ENCODE peak calls at places on chromosome 5, in nine cellular contexts. S is activated naive CD8-positive, alpha-beta T cell treated with anti-CD3 and anti-CD28 coated beads, Interleukin-2, amount 50 U/mL, for 24 hours; G is HuH-7; W is T-cell; Y is neural crest cell; O is HT1080; D is NCI-H524; A is bronchial epithelial cell; U is right atrium auricular region. C is an unnamed sample.

GRCh38 chr5:66742083-66742895 is 146.1 kb downstream of the MAST4 start:
- DNase-seq in S (no peak), G (peak), W (no peak), Y (no peak), O (no peak), D (no peak), A (peak), U (no peak), C (no peak)

GRCh38 chr5:33470544-33470943 is 29.8 kb downstream of the TARS1 start:
- DNase-seq in S (no peak), G (no peak), W (no peak), Y (no peak), O (peak), D (peak), A (peak), U (no peak), C (no peak)

GRCh38 chr5:145687943-145688342 is 147.2 kb downstream of the PRELID2 start:
- DNase-seq in S (no peak), G (no peak), W (no peak), Y (no peak), O (no peak), D (no peak), A (no peak), U (no peak), C (no peak)

GRCh38 chr5:93582677-93583524 is at the start of gene NR2F1:
- DNase-seq in S (no peak), G (peak), W (no peak), Y (peak), O (peak), D (peak), A (peak), U (peak), C (no peak)

GRCh38 chr5:67149933-67150523 is 46.6 kb downstream of the CD180 start:
- DNase-seq in S (no peak), G (no peak), W (no peak), Y (no peak), O (no peak), D (no peak), A (no peak), U (no peak), C (no peak)

GRCh38 chr5:93120048-93120447 is 461.0 kb downstream of the NR2F1-AS1 start:
- DNase-seq in S (no peak), G (no peak), W (no peak), Y (no peak), O (no peak), D (no peak), A (no peak), U (no peak), C (no peak)

GRCh38 chr5:115096034-115096769 is 73.5 kb downstream of the TRIM36 start:
- DNase-seq in S (no peak), G (no peak), W (no peak), Y (no peak), O (peak), D (no peak), A (no peak), U (no peak), C (no peak)

GRCh38 chr5:32445831-32446614 is 1.5 kb upstream of the ZFR start:
- DNase-seq in S (no peak), G (no peak), W (no peak), Y (no peak), O (no peak), D (no peak), A (no peak), U (no peak), C (no peak)

GRCh38 chr5:126917918-126918623 is 112.3 kb downstream of the MARCHF3 start:
- DNase-seq in S (no peak), G (no peak), W (no peak), Y (no peak), O (peak), D (peak), A (peak), U (no peak), C (peak)

GRCh38 chr5:60463179-60463868 is 236.6 kb downstream of the DEPDC1B start:
- DNase-seq in S (no peak), G (peak), W (no peak), Y (no peak), O (peak), D (no peak), A (no peak), U (no peak), C (no peak)

GRCh38 chr5:57711471-57711870 is 228.9 kb upstream of the ACTBL2 start:
- DNase-seq in S (no peak), G (no peak), W (no peak), Y (no peak), O (no peak), D (no peak), A (no peak), U (no peak), C (no peak)

GRCh38 chr5:147485046-147485445 is 24.8 kb downstream of the DPYSL3 start:
- DNase-seq in S (no peak), G (no peak), W (no peak), Y (no peak), O (no peak), D (no peak), A (no peak), U (no peak), C (no peak)

GRCh38 chr5:6632324-6632930 is 417 bp downstream of the NSUN2 start:
- DNase-seq in S (no peak), G (peak), W (no peak), Y (no peak), O (no peak), D (peak), A (peak), U (no peak), C (no peak)

GRCh38 chr5:159095218-159095617 is 4.5 kb downstream of the EBF1 start:
- DNase-seq in S (no peak), G (no peak), W (no peak), Y (no peak), O (no peak), D (no peak), A (no peak), U (no peak), C (no peak)

GRCh38 chr5:163407034-163407652 is 30.3 kb upstream of the CCNG1 start:
- DNase-seq in S (no peak), G (no peak), W (no peak), Y (no peak), O (peak), D (no peak), A (peak), U (no peak), C (no peak)

GRCh38 chr5:131195696-131196095 is 25.0 kb downstream of the LYRM7 start:
- DNase-seq in S (no peak), G (no peak), W (no peak), Y (no peak), O (no peak), D (no peak), A (no peak), U (no peak), C (no peak)

GRCh38 chr5:152593388-152593787 is 188.3 kb upstream of the NMUR2 start:
- DNase-seq in S (no peak), G (peak), W (no peak), Y (no peak), O (no peak), D (no peak), A (peak), U (no peak), C (no peak)

GRCh38 chr5:148418511-148418910 is 34.8 kb downstream of the FBXO38 start:
- DNase-seq in S (no peak), G (no peak), W (no peak), Y (no peak), O (no peak), D (no peak), A (no peak), U (no peak), C (no peak)

GRCh38 chr5:169431386-169431785 is 130.4 kb upstream of the SLIT3 start:
- DNase-seq in S (no peak), G (no peak), W (no peak), Y (no peak), O (peak), D (no peak), A (peak), U (no peak), C (no peak)

GRCh38 chr5:130471-131175 is 38.7 kb downstream of the PLEKHG4B start:
- DNase-seq in S (no peak), G (no peak), W (no peak), Y (no peak), O (no peak), D (no peak), A (peak), U (no peak), C (no peak)

GRCh38 chr5:96142786-96143434 is 181.3 kb upstream of the ELL2 start:
- DNase-seq in S (no peak), G (no peak), W (no peak), Y (no peak), O (no peak), D (no peak), A (peak), U (no peak), C (no peak)

GRCh38 chr5:19790811-19791466 is 197.1 kb downstream of the CDH18 start:
- DNase-seq in S (no peak), G (no peak), W (no peak), Y (no peak), O (no peak), D (no peak), A (peak), U (no peak), C (no peak)

GRCh38 chr5:158958048-158958994 is 141.4 kb downstream of the EBF1 start:
- DNase-seq in S (no peak), G (peak), W (no peak), Y (no peak), O (no peak), D (no peak), A (no peak), U (no peak), C (no peak)

GRCh38 chr5:159156839-159157238 is 52.5 kb downstream of the RNF145 start:
- DNase-seq in S (no peak), G (peak), W (peak), Y (peak), O (peak), D (peak), A (peak), U (no peak), C (no peak)

GRCh38 chr5:34491251-34491620 is 164.9 kb upstream of the RAI14 start:
- DNase-seq in S (no peak), G (no peak), W (no peak), Y (no peak), O (no peak), D (peak), A (no peak), U (no peak), C (no peak)

GRCh38 chr5:103910002-103910401 is 347.4 kb upstream of the NUDT12 start:
- DNase-seq in S (no peak), G (no peak), W (no peak), Y (no peak), O (no peak), D (no peak), A (no peak), U (no peak), C (no peak)

GRCh38 chr5:39447059-39447458 is 22.3 kb upstream of the DAB2 start:
- DNase-seq in S (no peak), G (no peak), W (no peak), Y (no peak), O (peak), D (no peak), A (no peak), U (no peak), C (no peak)

GRCh38 chr5:128424672-128425071 is 113.4 kb downstream of the FBN2 start:
- DNase-seq in S (no peak), G (no peak), W (no peak), Y (no peak), O (no peak), D (no peak), A (no peak), U (no peak), C (no peak)

GRCh38 chr5:38167562-38167996 is 90.8 kb upstream of the EGFLAM start:
- DNase-seq in S (no peak), G (no peak), W (no peak), Y (no peak), O (no peak), D (no peak), A (no peak), U (peak), C (no peak)

GRCh38 chr5:1048162-1048721 is 39.6 kb downstream of the NKD2 start:
- DNase-seq in S (no peak), G (no peak), W (no peak), Y (no peak), O (no peak), D (no peak), A (no peak), U (no peak), C (no peak)

GRCh38 chr5:149824851-149825250 is 94.7 kb downstream of the PPARGC1B start:
- DNase-seq in S (no peak), G (no peak), W (no peak), Y (no peak), O (no peak), D (no peak), A (no peak), U (no peak), C (no peak)

GRCh38 chr5:108884736-108885135 is 137.0 kb downstream of the FER start:
- DNase-seq in S (no peak), G (no peak), W (no peak), Y (no peak), O (peak), D (no peak), A (peak), U (no peak), C (no peak)

GRCh38 chr5:136020383-136021015 is 8.3 kb upstream of the TGFBI start:
- DNase-seq in S (no peak), G (no peak), W (no peak), Y (no peak), O (peak), D (no peak), A (peak), U (no peak), C (peak)

GRCh38 chr5:6378128-6379023 is at the start of gene MED10:
- DNase-seq in S (peak), G (peak), W (peak), Y (peak), O (peak), D (peak), A (peak), U (peak), C (peak)

GRCh38 chr5:111151998-111152397 is 59.9 kb downstream of the WDR36 start:
- DNase-seq in S (no peak), G (no peak), W (no peak), Y (no peak), O (no peak), D (no peak), A (no peak), U (no peak), C (no peak)

GRCh38 chr5:103208460-103208859 is 50.1 kb upstream of the MACIR start:
- DNase-seq in S (no peak), G (no peak), W (no peak), Y (no peak), O (no peak), D (no peak), A (no peak), U (no peak), C (no peak)

GRCh38 chr5:128632264-128632663 is 94.2 kb upstream of the FBN2 start:
- DNase-seq in S (no peak), G (no peak), W (no peak), Y (no peak), O (peak), D (no peak), A (peak), U (no peak), C (no peak)